ENCODE peak calls at places on chromosomes 4 and X, in four cellular contexts. E is effector memory CD4-positive, alpha-beta T cell; X is ovary; B is lower lobe of right lung. N is an unnamed sample.
A peak's percentile ranks its signal among the peaks of the same experiment; 100 is the strongest.

GRCh38 chr4:167614866-167615265 is 380.6 kb upstream of the SPOCK3 start:
- DNase-seq in E (no peak), X (no peak), B (no peak), N (no peak)

GRCh38 chr4:123229326-123229725 is 167.3 kb upstream of the SPRY1 start:
- DNase-seq in E (no peak), X (no peak), B (no peak), N (no peak)

GRCh38 chr4:7059673-7060072 is 8.2 kb downstream of the GRPEL1 start:
- DNase-seq in E (no peak), X (no peak), B (no peak), N (no peak)

GRCh38 chr4:171035909-171036308 is 777.3 kb upstream of the GALNTL6 start:
- DNase-seq in E (no peak), X (no peak), B (no peak), N (no peak)

GRCh38 chrX:155056877-155057792 is 13.8 kb downstream of the CMC4 start:
- DNase-seq in E (peak; percentile 22), X (peak; percentile 71), B (peak; percentile 66), N (peak; percentile 80)

GRCh38 chr4:77072195-77072753 is 3.5 kb downstream of the CCNI start:
- DNase-seq in E (peak; percentile 43), X (no peak), B (no peak), N (no peak)

GRCh38 chrX:55007633-55008032 is 7.5 kb downstream of the APEX2 start:
- DNase-seq in E (no peak), X (peak; percentile 41), B (no peak), N (no peak)

GRCh38 chr4:158840131-158840530 is 71.3 kb downstream of the FNIP2 start:
- DNase-seq in E (no peak), X (no peak), B (no peak), N (no peak)

GRCh38 chr4:75658881-75659280 is 14.3 kb downstream of the G3BP2 start:
- DNase-seq in E (no peak), X (no peak), B (no peak), N (no peak)

GRCh38 chr4:54658321-54659093 is 750 bp downstream of the KIT start:
- DNase-seq in E (no peak), X (peak; percentile 59), B (peak; percentile 64), N (peak; percentile 83)

GRCh38 chrX:928606-929005 is 283.8 kb downstream of the CRLF2 start:
- DNase-seq in E (no peak), X (no peak), B (no peak), N (no peak)

GRCh38 chr4:113783289-113783688 is 21.8 kb upstream of the CAMK2D start:
- DNase-seq in E (no peak), X (no peak), B (no peak), N (no peak)

GRCh38 chrX:69808375-69808774 is 192.5 kb downstream of the EDA start:
- DNase-seq in E (no peak), X (no peak), B (no peak), N (no peak)

GRCh38 chrX:119406739-119407138 is 7.6 kb downstream of the SLC25A43 start:
- DNase-seq in E (no peak), X (no peak), B (no peak), N (no peak)

GRCh38 chr4:5500165-5500564 is 208.2 kb downstream of the EVC2 start:
- DNase-seq in E (no peak), X (no peak), B (no peak), N (no peak)

GRCh38 chrX:101550825-101551767 is 749 bp downstream of the ARMCX1 start:
- DNase-seq in E (no peak), X (peak; percentile 74), B (peak; percentile 52), N (peak; percentile 79)

GRCh38 chr4:186765673-186766546 is 42.3 kb upstream of the FAT1 start:
- DNase-seq in E (no peak), X (no peak), B (no peak), N (no peak)

GRCh38 chr4:79563218-79563617 is 155.2 kb upstream of the GK2 start:
- DNase-seq in E (no peak), X (no peak), B (no peak), N (no peak)

GRCh38 chr4:158282252-158282651 is 72.0 kb downstream of the TMEM144 start:
- DNase-seq in E (no peak), X (no peak), B (no peak), N (no peak)

GRCh38 chrX:82196866-82197265 is 995.0 kb downstream of the SH3BGRL start:
- DNase-seq in E (no peak), X (no peak), B (no peak), N (peak; percentile 19)

GRCh38 chrX:40095588-40096394 is 2.0 kb downstream of the BCOR start:
- DNase-seq in E (no peak), X (peak; percentile 55), B (peak; percentile 62), N (peak; percentile 74)

GRCh38 chrX:57929373-57929772 is 19.1 kb upstream of the ZXDA start:
- DNase-seq in E (no peak), X (no peak), B (no peak), N (no peak)

GRCh38 chrX:149092179-149092578 is 412.9 kb downstream of the IDS start:
- DNase-seq in E (no peak), X (no peak), B (no peak), N (no peak)

GRCh38 chrX:72540318-72540717 is 32.3 kb downstream of the HDAC8 start:
- DNase-seq in E (no peak), X (no peak), B (no peak), N (no peak)

GRCh38 chr4:101292901-101293300 is 54.4 kb downstream of the PPP3CA start:
- DNase-seq in E (no peak), X (no peak), B (no peak), N (no peak)

GRCh38 chr4:166527500-166527899 is 654.5 kb downstream of the TLL1 start:
- DNase-seq in E (no peak), X (no peak), B (no peak), N (no peak)

DNA sequence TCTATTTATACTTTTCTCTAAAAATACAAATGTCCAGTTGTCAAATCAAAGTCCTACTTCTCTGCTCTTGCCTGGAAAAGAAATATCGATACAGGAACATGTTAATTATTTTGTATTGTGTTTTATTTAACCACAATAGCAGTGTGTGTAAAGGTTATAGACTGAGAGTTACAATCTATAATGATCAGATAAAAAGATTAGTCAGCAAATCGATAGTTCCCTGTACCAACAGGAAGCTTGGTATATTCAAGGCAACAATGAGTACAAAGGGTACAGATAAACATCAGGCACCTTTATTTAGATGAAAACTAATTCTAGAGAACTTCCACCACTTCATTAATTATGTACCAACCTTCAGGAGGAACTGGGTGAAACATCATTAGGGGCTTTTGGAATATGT is 469.5 kb downstream of the GBA3 start:
- DNase-seq in E (no peak), X (no peak), B (no peak), N (no peak)
- H3K4me3 ChIP-seq in E (no peak overlapping the region), X (no peak overlapping the region), B (no peak overlapping the region), N (no peak overlapping the region)

GRCh38 chr4:108080752-108081151 is 88.0 kb downstream of the LEF1 start:
- DNase-seq in E (peak; percentile 8), X (no peak), B (no peak), N (no peak)

GRCh38 chr4:108081251-108081650 is 87.5 kb downstream of the LEF1 start:
- DNase-seq in E (no peak), X (no peak), B (no peak), N (no peak)

GRCh38 chr4:108072300-108072699 is 82.6 kb downstream of the HADH start:
- DNase-seq in E (peak; percentile 62), X (no peak), B (no peak), N (no peak)

GRCh38 chr4:108078024-108078733 is 88.5 kb downstream of the HADH start:
- DNase-seq in E (no peak), X (no peak), B (no peak), N (no peak)
- H3K4me1 ChIP-seq in E (peaks cover 6% of the 10 kb centered on the region), X (no peaks in the 10 kb centered on the region), B (no peaks in the 10 kb centered on the region), N (no peaks in the 10 kb centered on the region)

DNA sequence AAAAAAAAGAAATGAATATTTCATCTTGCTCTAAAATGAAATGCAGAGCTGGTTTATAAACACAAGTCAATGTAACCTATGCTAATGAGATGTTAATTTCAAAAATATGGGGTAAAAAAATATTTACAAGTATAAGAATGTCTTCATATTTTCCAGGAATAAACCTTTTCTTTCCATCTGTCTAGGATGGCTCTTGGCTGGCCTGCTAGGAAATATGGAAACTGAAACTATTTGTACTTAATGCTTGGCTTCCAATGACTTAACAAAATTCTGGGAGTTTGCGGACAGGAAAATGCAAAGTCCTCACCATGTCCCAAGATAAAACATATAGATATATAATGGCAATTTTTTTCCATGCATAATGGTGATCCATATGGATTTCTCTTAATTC is 168.1 kb downstream of the SCFD2 start:
- DNase-seq in E (no peak), X (no peak), B (no peak), N (no peak)
- H3K4me3 ChIP-seq in E (no peak overlapping the region), X (no peak overlapping the region), B (no peak overlapping the region), N (no peak overlapping the region)

DNA sequence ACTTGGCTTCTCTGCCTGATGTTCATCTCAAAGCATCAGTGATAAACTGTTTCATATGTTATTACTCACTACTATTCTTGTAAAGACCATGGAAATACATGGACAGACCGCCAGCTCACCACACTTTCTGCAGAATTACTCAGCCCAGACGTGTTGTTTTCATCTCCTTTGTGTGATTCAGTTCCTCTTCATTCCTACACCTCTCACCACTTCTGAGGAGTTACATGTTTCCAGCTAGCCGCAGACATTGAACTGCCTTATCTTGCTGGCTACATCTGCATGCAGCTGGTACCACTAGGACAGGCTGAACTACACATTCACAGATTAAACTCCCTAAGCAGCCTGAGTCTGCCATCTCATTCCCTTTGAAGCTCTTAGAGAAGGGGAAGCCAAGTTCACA is 443.2 kb upstream of the FGF16 start:
- DNase-seq in E (no peak), X (no peak), B (no peak), N (no peak)
- H3K4me1 ChIP-seq in E (no peaks in the 10 kb centered on the region), X (no peaks in the 10 kb centered on the region), B (no peaks in the 10 kb centered on the region), N (no peaks in the 10 kb centered on the region)

GRCh38 chr4:336099-336892 is 1.3 kb upstream of the ZNF141 start:
- DNase-seq in E (no peak), X (peak; percentile 69), B (peak; percentile 52), N (peak; percentile 82)
- H3K4me3 ChIP-seq in E (peak overlapping the region; percentile 91), X (peak overlapping the region; percentile 92), B (peak overlapping the region; percentile 95), N (peak overlapping the region; percentile 91)

GRCh38 chr4:109389367-109390118 is 44.1 kb upstream of the SEC24B start:
- DNase-seq in E (no peak), X (peak; percentile 33), B (no peak), N (no peak)
- H3K4me1 ChIP-seq in E (no peaks in the 10 kb centered on the region), X (peaks cover 4% of the 10 kb centered on the region), B (no peaks in the 10 kb centered on the region), N (peaks cover 3% of the 10 kb centered on the region)